ENCODE peak calls at places on chromosome 5, in four cellular contexts. Y, I, W and D are unnamed samples.

GRCh38 chr5:150116667-150117395 is 30.5 kb upstream of the CSF1R start:
- DNase-seq in Y (no peak), I (no peak), W (no peak), D (no peak)

GRCh38 chr5:74885170-74885569 is 19.0 kb upstream of the FAM169A start:
- DNase-seq in Y (no peak), I (no peak), W (peak; percentile 67), D (no peak)

GRCh38 chr5:55773057-55773456 is 35.2 kb downstream of the DDX4 start:
- DNase-seq in Y (no peak), I (no peak), W (no peak), D (no peak)

GRCh38 chr5:149397530-149397929 is 18.4 kb upstream of the IL17B start:
- DNase-seq in Y (no peak), I (peak; percentile 96), W (peak; percentile 79), D (no peak)

GRCh38 chr5:93899026-93899600 is 157.7 kb upstream of the POU5F2 start:
- DNase-seq in Y (no peak), I (no peak), W (no peak), D (peak; percentile 31)

GRCh38 chr5:19555436-19555835 is 432.6 kb downstream of the CDH18 start:
- DNase-seq in Y (no peak), I (no peak), W (no peak), D (no peak)

GRCh38 chr5:123460296-123460729 is 37.1 kb upstream of the CEP120 start:
- DNase-seq in Y (peak; percentile 0), I (peak; percentile 45), W (peak; percentile 42), D (peak; percentile 90)

GRCh38 chr5:179269781-179270543 is 75.3 kb downstream of the ADAMTS2 start:
- DNase-seq in Y (no peak), I (no peak), W (no peak), D (no peak)

GRCh38 chr5:181195249-181195761 is 9.7 kb downstream of the TRIM7 start:
- DNase-seq in Y (no peak), I (no peak), W (no peak), D (no peak)

GRCh38 chr5:32071351-32071944 is 102.7 kb downstream of the GOLPH3 start:
- DNase-seq in Y (no peak), I (no peak), W (peak; percentile 49), D (peak; percentile 61)

GRCh38 chr5:54663876-54664275 is 146.3 kb downstream of the SNX18 start:
- DNase-seq in Y (no peak), I (peak; percentile 95), W (peak; percentile 97), D (peak; percentile 78)

GRCh38 chr5:178483620-178484019 is 106.6 kb downstream of the COL23A1 start:
- DNase-seq in Y (peak; percentile 3), I (no peak), W (no peak), D (no peak)

GRCh38 chr5:142753114-142753764 is 16.9 kb upstream of the ARHGAP26 start:
- DNase-seq in Y (no peak), I (peak; percentile 4), W (peak; percentile 20), D (peak; percentile 74)

GRCh38 chr5:88702328-88702727 is 180.7 kb downstream of the MEF2C start:
- DNase-seq in Y (no peak), I (no peak), W (no peak), D (no peak)

GRCh38 chr5:54644226-54644625 is 126.7 kb downstream of the SNX18 start:
- DNase-seq in Y (no peak), I (peak; percentile 53), W (peak; percentile 92), D (peak; percentile 98)

GRCh38 chr5:93100976-93101375 is 480.0 kb downstream of the NR2F1-AS1 start:
- DNase-seq in Y (no peak), I (peak; percentile 12), W (peak; percentile 52), D (no peak)

GRCh38 chr5:103216697-103217096 is 41.9 kb upstream of the MACIR start:
- DNase-seq in Y (no peak), I (no peak), W (no peak), D (no peak)

GRCh38 chr5:146338774-146339714 is at the start of gene POU4F3:
- DNase-seq in Y (no peak), I (no peak), W (no peak), D (no peak)

GRCh38 chr5:146342519-146342881 is 3.9 kb downstream of the POU4F3 start:
- DNase-seq in Y (no peak), I (no peak), W (no peak), D (no peak)

GRCh38 chr5:146339715-146340259 is 1.1 kb downstream of the POU4F3 start:
- DNase-seq in Y (no peak), I (no peak), W (no peak), D (no peak)

GRCh38 chr5:146341854-146342253 is 3.2 kb downstream of the POU4F3 start:
- DNase-seq in Y (no peak), I (no peak), W (no peak), D (no peak)

DNA sequence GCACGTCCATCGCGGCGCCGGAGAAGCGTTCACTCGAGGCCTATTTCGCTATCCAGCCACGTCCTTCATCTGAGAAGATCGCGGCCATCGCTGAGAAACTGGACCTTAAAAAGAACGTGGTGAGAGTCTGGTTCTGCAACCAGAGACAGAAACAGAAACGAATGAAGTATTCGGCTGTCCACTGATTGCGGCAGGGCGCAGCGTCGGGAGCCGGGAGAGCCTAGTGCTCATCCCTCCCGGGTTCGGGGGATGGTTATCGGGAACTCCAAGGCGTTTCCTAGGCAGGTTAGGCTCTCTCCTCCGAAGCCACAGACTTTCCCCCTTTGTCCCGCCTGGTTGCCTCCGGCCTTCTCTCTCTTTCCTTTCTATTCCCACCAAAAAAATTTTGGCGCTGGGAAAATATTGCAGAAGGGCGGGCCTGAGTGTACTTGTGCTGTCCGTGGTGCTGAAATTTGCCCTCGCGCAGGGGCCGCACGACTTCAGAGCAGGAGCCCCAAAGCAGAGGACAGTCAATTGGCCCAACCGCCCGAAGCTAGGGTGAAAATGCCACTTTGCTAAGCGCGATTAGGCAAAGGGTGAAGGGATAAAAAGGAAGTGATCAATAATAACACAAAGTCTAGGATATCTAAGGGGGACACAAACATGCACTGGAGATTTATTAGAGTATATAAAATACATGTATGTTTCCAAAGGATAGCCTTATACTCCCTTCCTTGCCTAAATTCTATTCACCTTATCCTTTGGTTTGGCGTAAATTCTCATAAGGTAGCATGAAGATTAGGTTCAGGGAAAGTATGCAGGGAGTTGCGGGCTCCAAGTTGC is 1.8 kb downstream of the POU4F3 start:
- DNase-seq in Y (no peak), I (peak; percentile 59), W (peak; percentile 68), D (peak; percentile 28)
- H3K27me3 ChIP-seq in Y (peaks cover 22% of the 10 kb centered on the region), I (peaks cover 95% of the 10 kb centered on the region), W (peaks cover 78% of the 10 kb centered on the region), D (peaks cover 84% of the 10 kb centered on the region)

DNA sequence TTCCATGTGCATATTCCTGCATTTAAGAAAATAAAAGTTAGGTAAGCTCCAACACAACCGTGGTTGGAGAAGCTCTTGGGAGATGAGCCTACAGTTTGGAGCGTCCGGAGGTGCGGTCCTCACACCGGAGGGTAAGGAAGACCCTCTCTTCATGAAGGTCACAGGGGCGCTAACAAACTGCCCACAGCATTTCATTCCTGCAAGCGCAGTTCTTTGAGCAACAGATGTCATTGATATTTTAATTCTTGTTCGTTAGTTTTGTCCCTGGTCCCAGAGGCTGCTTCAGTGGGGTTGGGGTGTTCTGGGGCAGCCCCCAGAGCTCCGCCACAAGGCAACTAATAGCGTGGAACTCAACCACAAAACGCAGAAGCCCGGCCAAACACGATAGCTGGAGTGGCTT is 376.2 kb downstream of the IRX2 start:
- DNase-seq in Y (no peak), I (no peak), W (no peak), D (no peak)
- H3K27me3 ChIP-seq in Y (no peaks in the 10 kb centered on the region), I (no peaks in the 10 kb centered on the region), W (no peaks in the 10 kb centered on the region), D (no peaks in the 10 kb centered on the region)

GRCh38 chr5:108260858-108261170 is 121.1 kb downstream of the FBXL17 start:
- DNase-seq in Y (no peak), I (no peak), W (no peak), D (no peak)

GRCh38 chr5:108271127-108271526 is 110.8 kb downstream of the FBXL17 start:
- DNase-seq in Y (no peak), I (no peak), W (no peak), D (no peak)

GRCh38 chr5:108263338-108263737 is 118.6 kb downstream of the FBXL17 start:
- DNase-seq in Y (no peak), I (no peak), W (no peak), D (no peak)

GRCh38 chr5:108264533-108264932 is 117.4 kb downstream of the FBXL17 start:
- DNase-seq in Y (no peak), I (no peak), W (no peak), D (no peak)

DNA sequence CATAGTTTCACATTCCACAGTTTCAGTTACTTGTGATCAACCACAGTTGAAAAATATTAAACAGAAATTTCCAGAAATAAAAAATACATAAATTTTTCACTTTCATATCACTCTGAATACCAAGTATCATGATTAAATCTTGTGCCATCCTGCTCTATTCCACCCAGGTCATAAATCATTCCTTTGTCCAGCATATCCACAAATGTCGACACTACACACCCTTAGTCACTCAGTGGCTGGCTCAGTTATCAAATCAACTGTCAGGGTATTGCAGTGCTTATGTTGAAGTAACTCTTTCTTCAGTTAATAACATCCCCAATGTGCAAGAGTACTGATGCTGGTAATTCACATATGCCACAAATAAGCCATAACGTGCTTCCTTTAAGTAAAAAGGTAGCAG is 115.7 kb downstream of the FBXL17 start:
- DNase-seq in Y (no peak), I (no peak), W (peak; percentile 30), D (peak; percentile 9)
- H3K27me3 ChIP-seq in Y (no peaks in the 10 kb centered on the region), I (no peaks in the 10 kb centered on the region), W (no peaks in the 10 kb centered on the region), D (no peaks in the 10 kb centered on the region)

DNA sequence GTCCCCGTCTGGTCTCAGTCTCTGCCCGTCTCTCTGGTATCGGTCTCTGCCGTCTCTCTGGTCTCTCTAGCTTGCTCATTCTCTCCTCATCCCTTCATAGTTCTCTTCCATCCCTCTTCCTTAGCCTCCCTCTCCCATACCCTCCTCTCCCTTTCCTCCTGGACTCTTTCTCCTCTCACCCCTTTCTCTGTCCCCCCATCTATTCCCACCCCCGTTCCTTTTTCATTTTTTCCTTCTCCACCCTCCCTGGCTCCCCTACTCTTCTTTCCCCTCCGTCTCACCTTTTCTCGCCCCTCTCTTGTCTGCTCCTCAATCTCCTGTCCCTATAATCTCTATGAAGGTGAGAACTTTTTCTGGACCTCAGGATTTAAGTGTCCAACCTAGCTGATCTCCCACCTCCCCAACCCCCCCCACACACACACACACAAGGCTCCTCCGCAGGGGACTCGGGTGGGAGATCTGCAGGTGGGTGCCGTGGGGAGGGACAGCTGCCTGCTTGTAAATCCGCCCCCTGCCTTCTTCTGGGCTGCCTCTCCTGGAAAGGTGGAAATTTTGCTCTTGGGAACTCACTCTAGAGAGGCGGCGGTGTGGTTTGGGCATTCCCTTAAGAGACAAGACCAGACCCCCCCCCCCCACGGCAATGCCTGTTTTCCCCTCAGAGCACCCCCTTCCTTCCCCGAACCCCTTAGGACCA is 953 bp downstream of the UBE2QL1 start:
- DNase-seq in Y (no peak), I (no peak), W (no peak), D (no peak)
- H3K27me3 ChIP-seq in Y (peaks cover 8% of the 10 kb centered on the region), I (peaks cover 31% of the 10 kb centered on the region), W (peaks cover 17% of the 10 kb centered on the region), D (peaks cover 11% of the 10 kb centered on the region)

GRCh38 chr5:157178961-157179360 is 1.7 kb upstream of the ITK start:
- DNase-seq in Y (no peak), I (no peak), W (no peak), D (no peak)

GRCh38 chr5:157180374-157181264 is at the start of gene ITK:
- DNase-seq in Y (peak; percentile 38), I (no peak), W (no peak), D (no peak)

GRCh38 chr5:157182143-157182757 is 1.6 kb downstream of the ITK start:
- DNase-seq in Y (no peak), I (no peak), W (no peak), D (no peak)

GRCh38 chr5:157175071-157175612 is 5.5 kb upstream of the ITK start:
- DNase-seq in Y (no peak), I (no peak), W (no peak), D (no peak)

DNA sequence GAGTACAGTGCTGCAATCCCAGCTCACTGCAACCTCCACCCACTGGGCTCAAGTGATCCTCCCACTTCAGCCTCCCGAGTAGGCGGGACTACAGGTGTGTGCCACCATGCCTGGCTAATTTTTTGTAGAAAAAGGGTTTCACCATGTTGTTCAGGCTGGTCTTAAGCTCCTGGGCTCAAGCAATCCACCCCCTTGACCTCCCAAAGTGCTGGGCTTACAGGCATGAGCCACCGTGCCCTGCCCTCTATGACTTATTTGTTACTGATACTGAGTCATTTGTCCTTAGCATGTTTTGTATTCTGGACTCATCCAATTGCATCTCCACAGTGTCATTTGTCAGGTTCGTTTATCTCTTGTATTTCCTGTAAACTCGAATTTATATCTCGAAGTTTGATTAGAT is 2.7 kb upstream of the ITK start:
- DNase-seq in Y (no peak), I (no peak), W (no peak), D (no peak)
- H3K27me3 ChIP-seq in Y (no peaks in the 10 kb centered on the region), I (no peaks in the 10 kb centered on the region), W (no peaks in the 10 kb centered on the region), D (no peaks in the 10 kb centered on the region)